ENCODE peak calls at places on chromosome 19, in six cellular contexts. F, Q, Y, L, W and X are unnamed samples.

GRCh38 chr19:41847351-41848105 is 2.7 kb downstream of the DMRTC2 start:
- DNase-seq in F (no peak), W (no peak), L (no peak), Q (no peak), Y (no peak), X (no peak)

GRCh38 chr19:5684694-5685430 is 4.0 kb downstream of the HSD11B1L start:
- DNase-seq in F (no peak), L (no peak), Y (no peak), W (no peak), Q (no peak), X (no peak)

GRCh38 chr19:2274185-2274711 is 7.7 kb downstream of the PEAK3 start:
- DNase-seq in Y (no peak), F (no peak), L (no peak), Q (no peak), W (no peak), X (no peak)

GRCh38 chr19:51094696-51095279 is 12.1 kb upstream of the KLK14 start:
- DNase-seq in Q (peak; percentile 54), L (no peak), F (no peak), Y (peak; percentile 45), W (no peak), X (no peak)

GRCh38 chr19:49337267-49338022 is 2.2 kb downstream of the CD37 start:
- DNase-seq in L (no peak), F (no peak), Y (no peak), W (no peak), Q (peak; percentile 5), X (no peak)

GRCh38 chr19:47427241-47428176 is 8.2 kb upstream of the MEIS3 start:
- DNase-seq in W (peak; percentile 39), F (peak; percentile 43), L (peak; percentile 45), Q (peak; percentile 64), Y (peak; percentile 65), X (peak; percentile 48)

GRCh38 chr19:47663911-47664771 is 49.1 kb upstream of the EHD2 start:
- DNase-seq in W (peak; percentile 79), F (peak; percentile 95), Y (peak; percentile 74), L (peak; percentile 99), Q (peak; percentile 48), X (peak; percentile 82)

GRCh38 chr19:10074153-10074552 is 12.0 kb upstream of the SHFL start:
- DNase-seq in W (no peak), L (peak; percentile 36), Y (no peak), Q (no peak), F (peak; percentile 27), X (peak; percentile 52)

GRCh38 chr19:40907968-40908735 is 26.1 kb upstream of the CYP2A7 start:
- DNase-seq in Q (peak; percentile 50), W (peak; percentile 13), L (no peak), Y (no peak), F (no peak), X (no peak)

GRCh38 chr19:16326401-16327130 is 1.9 kb downstream of the KLF2 start:
- DNase-seq in W (no peak), F (no peak), Y (no peak), L (no peak), Q (no peak), X (no peak)

GRCh38 chr19:49682274-49682673 is 5.2 kb downstream of the PRMT1 start:
- DNase-seq in Y (no peak), W (no peak), F (no peak), L (no peak), Q (no peak), X (no peak)

GRCh38 chr19:56167064-56167578 is 8.7 kb upstream of the GALP start:
- DNase-seq in L (no peak), W (no peak), Y (no peak), F (no peak), Q (no peak), X (no peak)

GRCh38 chr19:20558011-20558410 is 7.6 kb downstream of the ZNF737 start:
- DNase-seq in Q (peak; percentile 46), Y (no peak), F (no peak), L (no peak), W (peak; percentile 7), X (no peak)

GRCh38 chr19:11399667-11400066 is 15.6 kb upstream of the EPOR start:
- DNase-seq in Y (no peak), F (no peak), Q (no peak), W (no peak), L (no peak), X (no peak)

GRCh38 chr19:20423381-20424207 is 142.0 kb downstream of the ZNF737 start:
- DNase-seq in Q (peak; percentile 70), F (peak; percentile 56), Y (peak; percentile 56), W (peak; percentile 52), L (peak; percentile 7), X (peak; percentile 1)

GRCh38 chr19:42427313-42427712 is at the start of gene LIPE:
- DNase-seq in F (no peak), Y (no peak), Q (no peak), W (no peak), L (no peak), X (no peak)

GRCh38 chr19:39937094-39937493 is 2.7 kb upstream of the FCGBP start:
- DNase-seq in Y (no peak), F (no peak), W (no peak), Q (no peak), L (no peak), X (no peak)

GRCh38 chr19:39411006-39411831 is 1.2 kb upstream of the PLEKHG2 start:
- DNase-seq in Y (peak; percentile 86), F (peak; percentile 53), Q (peak; percentile 71), L (peak; percentile 68), W (no peak), X (peak; percentile 94)

GRCh38 chr19:16385821-16386220 is 61.2 kb downstream of the KLF2 start:
- DNase-seq in F (no peak), L (no peak), W (no peak), Y (no peak), Q (no peak), X (no peak)

GRCh38 chr19:616732-617526 is 16.4 kb downstream of the POLRMT start:
- DNase-seq in Y (no peak), W (no peak), Q (no peak), L (no peak), F (no peak), X (no peak)

GRCh38 chr19:11151181-11151580 is 4.4 kb downstream of the SPC24 start:
- DNase-seq in W (peak; percentile 55), Q (no peak), L (no peak), F (no peak), Y (no peak), X (no peak)

GRCh38 chr19:19628499-19629134 is 597 bp upstream of the LPAR2 start:
- DNase-seq in Y (peak; percentile 85), L (peak; percentile 48), F (peak; percentile 90), Q (peak; percentile 73), W (no peak), X (peak; percentile 72)

GRCh38 chr19:43759515-43759914 is 4.8 kb upstream of the SMG9 start:
- DNase-seq in Y (no peak), L (peak; percentile 55), W (no peak), Q (no peak), F (peak; percentile 99), X (no peak)

DNA sequence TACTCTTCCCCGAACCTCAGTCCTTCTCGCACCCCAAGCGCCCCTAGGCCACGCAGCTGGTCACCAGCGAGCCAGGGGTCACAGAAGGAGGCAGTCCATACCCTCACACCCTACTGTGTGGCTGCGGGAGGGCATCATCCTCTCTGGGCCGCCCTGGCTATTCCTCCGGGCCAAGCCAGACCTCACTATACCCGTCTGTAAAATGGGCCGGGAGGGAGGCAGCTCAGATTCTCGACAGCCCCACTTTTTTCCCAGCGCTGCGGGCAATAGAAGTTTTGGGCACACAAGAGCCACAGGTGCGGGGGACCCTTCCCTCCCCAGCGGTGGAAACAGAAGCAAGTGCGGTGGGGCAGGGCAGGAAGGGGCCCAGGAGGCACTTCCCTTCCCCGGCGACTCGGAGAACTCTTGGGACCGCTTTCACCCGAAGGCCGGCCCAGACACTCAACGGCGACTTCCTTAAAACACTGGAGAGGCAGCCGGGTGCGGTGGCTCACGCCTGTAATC is 5.6 kb upstream of the ARRDC2 start:
- DNase-seq in F (no peak), Y (no peak), W (peak; percentile 42), Q (no peak), L (no peak), X (no peak)
- H3K27ac ChIP-seq in F (no peak overlapping the region), Y (peak overlapping the region; percentile 93), W (peak overlapping the region; percentile 93), Q (no peak overlapping the region), L (no peak overlapping the region), X (no peak overlapping the region)

DNA sequence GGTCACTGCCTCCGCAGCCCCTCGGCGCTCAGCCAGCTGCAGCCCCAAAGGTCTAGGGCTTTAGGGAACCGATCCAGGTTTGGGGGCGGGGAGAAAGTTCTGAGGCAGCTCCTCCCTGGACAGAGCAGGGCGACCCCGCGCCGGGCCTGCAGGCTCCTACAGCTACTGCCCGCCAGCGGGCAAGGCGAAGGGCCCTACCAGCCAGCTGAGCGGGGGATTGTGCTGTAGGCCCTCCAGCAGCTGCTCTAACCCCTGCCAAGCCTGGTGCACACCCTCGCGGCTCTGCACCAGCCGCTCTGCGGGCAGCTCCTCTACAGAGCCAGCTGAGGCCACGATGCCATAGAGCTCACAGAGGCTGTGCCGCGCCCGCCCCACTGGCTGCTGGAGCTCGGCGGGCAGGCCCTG is 14.0 kb downstream of the PLIN4 start:
- DNase-seq in Q (no peak), F (no peak), Y (no peak), W (no peak), L (no peak), X (no peak)
- H3K4me3 ChIP-seq in Q (no peak overlapping the region), F (no peak overlapping the region), Y (no peak overlapping the region), W (no peak overlapping the region), L (no peak overlapping the region), X (no peak overlapping the region)

DNA sequence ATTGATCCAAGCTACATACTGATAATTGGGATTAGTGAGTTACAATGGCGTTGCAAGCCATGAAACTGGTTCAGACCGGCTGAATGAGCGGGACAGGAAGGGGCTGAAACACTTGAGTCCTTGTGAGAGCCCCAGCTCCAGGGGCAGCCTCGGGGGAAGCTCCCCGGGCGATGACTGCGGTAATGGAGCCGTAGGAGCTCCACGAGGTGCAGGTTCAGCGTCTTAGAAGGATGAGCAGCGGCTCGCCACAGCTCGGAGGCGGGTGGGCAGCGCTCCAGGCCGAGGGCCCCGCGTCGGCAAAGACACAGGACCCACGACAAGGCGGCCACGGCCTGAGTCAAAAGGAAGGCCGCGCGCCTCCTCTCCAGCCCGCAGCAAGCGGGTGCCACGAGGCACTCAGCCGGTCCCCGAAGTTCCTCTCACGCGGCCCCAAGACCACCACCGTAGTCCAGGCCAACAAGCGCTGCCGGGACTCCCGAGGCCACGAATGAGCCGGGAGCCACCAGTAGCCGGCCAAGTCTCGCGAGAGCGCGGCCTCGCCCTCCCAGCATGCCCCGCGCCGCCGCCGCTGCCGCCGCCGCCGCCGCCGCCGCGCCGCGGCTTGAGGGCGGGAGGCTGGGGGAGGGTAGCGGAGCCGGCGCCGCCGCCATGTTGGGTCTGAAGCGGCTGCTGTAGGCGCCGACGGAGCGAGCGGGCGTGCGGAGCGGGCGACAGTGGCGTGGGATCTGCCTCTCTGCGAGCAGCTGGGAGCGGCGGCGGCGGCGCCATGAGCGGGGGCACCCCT is at the start of gene LSM14A:
- DNase-seq in Q (peak; percentile 92), L (peak; percentile 89), Y (peak; percentile 94), F (peak; percentile 79), W (peak; percentile 92), X (peak; percentile 83)
- H3K4me1 ChIP-seq in Q (peaks cover 46% of the 10 kb centered on the region), L (peaks cover 4% of the 10 kb centered on the region), Y (peaks cover 35% of the 10 kb centered on the region), F (peaks cover 13% of the 10 kb centered on the region), W (peaks cover 39% of the 10 kb centered on the region), X (peaks cover 3% of the 10 kb centered on the region)

DNA sequence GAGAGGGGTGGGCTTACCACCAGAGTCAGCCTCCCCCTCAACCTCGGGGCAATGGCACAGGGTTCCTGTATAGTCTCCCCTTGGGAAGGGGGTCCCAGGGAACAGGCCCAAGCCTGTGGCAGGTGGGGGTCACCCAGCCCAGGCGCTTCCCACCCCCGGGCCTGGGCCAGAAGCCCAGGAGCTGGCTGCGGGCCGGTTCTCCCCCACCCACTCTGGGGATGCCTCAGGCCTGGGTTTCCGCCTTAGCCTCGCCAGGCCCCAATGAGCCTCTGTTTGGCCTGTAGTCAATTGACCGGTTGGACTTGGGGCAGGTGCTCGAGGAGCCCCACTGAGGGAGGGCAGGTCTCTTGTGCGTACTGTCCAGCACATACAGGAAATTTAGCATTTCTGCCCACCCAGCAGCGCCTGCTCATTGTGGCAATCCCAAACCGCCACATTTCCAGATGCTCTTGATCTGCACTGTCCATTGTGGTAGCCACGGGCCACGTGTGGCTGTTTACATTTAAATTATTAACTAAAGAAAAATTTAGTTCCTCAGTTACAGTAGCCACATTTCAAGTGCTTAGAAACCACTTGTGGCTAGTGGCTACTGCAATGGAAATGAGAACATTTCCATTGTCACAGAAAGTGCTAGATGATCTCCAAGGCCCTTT is 9.9 kb downstream of the LYL1 start:
- DNase-seq in Q (no peak), F (no peak), W (no peak), L (peak; percentile 58), Y (no peak), X (no peak)
- H3K27ac ChIP-seq in Q (peak overlapping the region; percentile 34), F (no peak overlapping the region), W (peak overlapping the region; percentile 87), L (no peak overlapping the region), Y (peak overlapping the region; percentile 90), X (no peak overlapping the region)